ENCODE peak calls at places on chromosomes 7 and 10, in seven cellular contexts. W, K, P, Z, G, X and J are unnamed samples.

GRCh38 chr10:124612611-124613498 is 131.3 kb downstream of the FAM53B start:
- DNase-seq in K (peak; percentile 64), P (no peak), X (no peak), Z (no peak), W (peak; percentile 19), G (no peak), J (no peak)

GRCh38 chr10:11204355-11204879 is 186.7 kb downstream of the CELF2 start:
- DNase-seq in X (no peak), G (no peak), Z (no peak), W (no peak), K (no peak), P (no peak), J (no peak)

GRCh38 chr7:100247152-100247757 is 27.5 kb downstream of the PVRIG start:
- DNase-seq in W (peak; percentile 88), X (peak; percentile 87), Z (peak; percentile 74), G (no peak), K (peak; percentile 77), P (peak; percentile 67), J (peak; percentile 92)

GRCh38 chr10:78589687-78590086 is 479.1 kb upstream of the ZMIZ1 start:
- DNase-seq in X (no peak), W (no peak), K (no peak), G (peak; percentile 62), Z (no peak), P (no peak), J (no peak)

GRCh38 chr10:62414359-62414758 is 40.2 kb downstream of the ZNF365 start:
- DNase-seq in P (no peak), X (no peak), G (no peak), K (no peak), Z (no peak), W (no peak), J (no peak)

GRCh38 chr10:13496931-13497330 is 31.9 kb downstream of the BEND7 start:
- DNase-seq in K (no peak), W (no peak), P (no peak), G (no peak), Z (no peak), X (peak; percentile 11), J (no peak)

GRCh38 chr10:21849624-21850023 is 153.9 kb downstream of the DNAJC1 start:
- DNase-seq in K (peak; percentile 9), X (no peak), G (no peak), Z (no peak), P (no peak), W (no peak), J (no peak)

GRCh38 chr10:75987610-75988009 is 556.2 kb downstream of the LRMDA start:
- DNase-seq in X (no peak), K (no peak), P (no peak), G (no peak), Z (peak; percentile 3), W (no peak), J (no peak)

GRCh38 chr10:123379156-123379555 is 225.0 kb downstream of the BUB3 start:
- DNase-seq in K (no peak), W (no peak), P (no peak), X (no peak), Z (no peak), G (no peak), J (no peak)

GRCh38 chr10:122142652-122143237 is 128.4 kb upstream of the BTBD16 start:
- DNase-seq in W (no peak), P (no peak), Z (no peak), K (peak; percentile 18), G (peak; percentile 46), X (peak; percentile 6), J (peak; percentile 41)

GRCh38 chr7:117283371-117283770 is 39.5 kb downstream of the WNT2 start:
- DNase-seq in P (no peak), Z (peak; percentile 90), G (no peak), W (no peak), X (no peak), K (no peak), J (no peak)

GRCh38 chr10:82071231-82071630 is 196.2 kb downstream of the NRG3 start:
- DNase-seq in P (no peak), G (no peak), X (no peak), W (no peak), K (no peak), Z (no peak), J (no peak)

GRCh38 chr10:921471-922414 is 9.8 kb downstream of the LARP4B start:
- DNase-seq in W (no peak), K (peak; percentile 38), X (no peak), P (no peak), G (no peak), Z (no peak), J (no peak)

GRCh38 chr10:128326251-128326650 is 200.0 kb upstream of the MKI67 start:
- DNase-seq in P (no peak), G (no peak), W (no peak), Z (no peak), K (no peak), X (no peak), J (no peak)

GRCh38 chr7:69682518-69682917 is 84.2 kb downstream of the AUTS2 start:
- DNase-seq in X (no peak), W (no peak), Z (no peak), P (no peak), G (no peak), K (no peak), J (no peak)